ENCODE peak calls at places on chromosome 21, in six cellular contexts. G is lower lobe of right lung, T is spleen, X is PC-9, D is neural progenitor cell, V is tibial nerve. H is an unnamed sample.

GRCh38 chr21:39313457-39314154 is at the start of gene BRWD1:
- DNase-seq in G (peak), T (peak), D (peak), V (peak), X (peak), H (peak)

GRCh38 chr21:29465528-29465927 is 166.8 kb downstream of the BACH1 start:
- DNase-seq in X (no peak), T (no peak), G (no peak), D (no peak), V (no peak), H (no peak)

GRCh38 chr21:42745511-42746239 is 92.3 kb downstream of the PDE9A start:
- DNase-seq in G (no peak), T (peak), D (no peak), X (no peak), V (no peak), H (no peak)

GRCh38 chr21:42546433-42546832 is 32.8 kb downstream of the SLC37A1 start:
- DNase-seq in G (peak), V (no peak), X (no peak), T (peak), D (no peak), H (no peak)

GRCh38 chr21:18812308-18812707 is 408.7 kb upstream of the TMPRSS15 start:
- DNase-seq in T (no peak), G (no peak), D (no peak), X (no peak), V (no peak), H (no peak)

GRCh38 chr21:22356663-22357062 is 1358.5 kb downstream of the NCAM2 start:
- DNase-seq in V (no peak), T (no peak), D (no peak), X (no peak), G (no peak), H (no peak)

GRCh38 chr21:21295303-21295702 is 297.1 kb downstream of the NCAM2 start:
- DNase-seq in D (no peak), G (no peak), X (no peak), V (no peak), T (no peak), H (no peak)

GRCh38 chr21:46634966-46635323 is 529 bp upstream of the PRMT2 start:
- DNase-seq in D (peak), X (peak), T (no peak), G (peak), V (peak), H (peak)

GRCh38 chr21:42845296-42845965 is 33.9 kb downstream of the WDR4 start:
- DNase-seq in T (peak), V (no peak), X (no peak), D (no peak), G (peak), H (peak)

GRCh38 chr21:46161180-46161799 is 5.9 kb upstream of the FTCD start:
- DNase-seq in G (no peak), T (peak), V (no peak), X (no peak), D (no peak), H (no peak)

GRCh38 chr21:41932576-41933258 is 21.1 kb downstream of the C2CD2 start:
- DNase-seq in T (peak), V (no peak), G (peak), X (no peak), D (no peak), H (peak)

GRCh38 chr21:27201197-27201596 is 234.3 kb upstream of the ADAMTS5 start:
- DNase-seq in V (no peak), X (no peak), T (no peak), D (no peak), G (no peak), H (peak)

GRCh38 chr21:41481191-41481590 is 26.8 kb downstream of the TMPRSS2 start:
- DNase-seq in T (no peak), X (no peak), D (no peak), V (no peak), G (no peak), H (peak)

GRCh38 chr21:42107881-42108553 is 36.9 kb downstream of the UMODL1 start:
- DNase-seq in T (peak), D (peak), V (no peak), G (peak), X (peak), H (peak)

GRCh38 chr21:36861924-36862323 is 104.5 kb downstream of the HLCS start:
- DNase-seq in T (no peak), G (no peak), D (no peak), X (no peak), V (no peak), H (peak)

GRCh38 chr21:36431252-36431651 is 46.1 kb downstream of the CHAF1B start:
- DNase-seq in X (no peak), T (no peak), G (no peak), D (no peak), V (no peak), H (peak)

GRCh38 chr21:26007911-26008579 is 162.5 kb downstream of the APP start:
- DNase-seq in G (no peak), X (no peak), D (no peak), T (no peak), V (no peak), H (peak)

GRCh38 chr21:39452965-39453332 is 1.2 kb downstream of the SH3BGR start:
- DNase-seq in G (no peak), X (no peak), T (no peak), D (peak), V (no peak), H (no peak)

GRCh38 chr21:25507522-25507921 is 99.8 kb downstream of the MRPL39 start:
- DNase-seq in V (no peak), T (no peak), G (no peak), X (no peak), D (no peak), H (no peak)

GRCh38 chr21:15063821-15064575 is 802 bp downstream of the NRIP1 start:
- DNase-seq in V (peak), T (no peak), G (peak), X (no peak), D (peak), H (peak)
- H3K27ac ChIP-seq in V (peak), T (peak), G (peak), X (peak), D (peak), H (peak)

DNA sequence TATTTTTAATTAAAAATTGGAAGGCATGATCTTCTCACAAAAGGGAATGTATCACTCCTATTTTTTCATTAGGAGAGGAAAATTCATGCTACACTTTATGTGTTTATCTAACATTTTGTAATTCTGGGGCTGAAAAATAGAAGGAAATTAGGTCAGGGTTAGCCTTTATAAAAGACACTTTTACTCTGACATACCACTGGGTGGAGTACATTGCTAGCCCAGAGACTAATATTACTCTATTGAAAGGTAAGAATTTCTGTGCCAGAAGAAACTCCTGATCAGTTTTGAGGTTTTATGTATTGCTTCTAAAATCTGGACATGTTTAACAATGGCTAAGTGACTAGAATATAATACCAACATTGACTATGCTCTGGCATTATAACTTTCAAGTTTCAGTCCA is 724.6 kb downstream of the USP25 start:
- DNase-seq in D (no peak), G (no peak), V (no peak), X (no peak), T (no peak), H (peak)
- TF ChIP-seq CTCF in D (peak), G (no peak), V (no peak), X (peak), T (no peak), H (peak)

GRCh38 chr21:44709426-44710293 is 1.7 kb downstream of the TSPEAR start:
- DNase-seq in V (no peak), T (peak), G (no peak), X (no peak), D (peak), H (no peak)
- H3K27ac ChIP-seq in V (no peak), T (no peak), G (no peak), X (no peak), D (no peak), H (no peak)

GRCh38 chr21:31888936-31889371 is 16.1 kb downstream of the HUNK start:
- DNase-seq in D (peak), G (no peak), X (peak), V (no peak), T (no peak), H (no peak)
- TF ChIP-seq CTCF in D (no peak), G (no peak), X (no peak), V (no peak), T (no peak), H (no peak)

DNA sequence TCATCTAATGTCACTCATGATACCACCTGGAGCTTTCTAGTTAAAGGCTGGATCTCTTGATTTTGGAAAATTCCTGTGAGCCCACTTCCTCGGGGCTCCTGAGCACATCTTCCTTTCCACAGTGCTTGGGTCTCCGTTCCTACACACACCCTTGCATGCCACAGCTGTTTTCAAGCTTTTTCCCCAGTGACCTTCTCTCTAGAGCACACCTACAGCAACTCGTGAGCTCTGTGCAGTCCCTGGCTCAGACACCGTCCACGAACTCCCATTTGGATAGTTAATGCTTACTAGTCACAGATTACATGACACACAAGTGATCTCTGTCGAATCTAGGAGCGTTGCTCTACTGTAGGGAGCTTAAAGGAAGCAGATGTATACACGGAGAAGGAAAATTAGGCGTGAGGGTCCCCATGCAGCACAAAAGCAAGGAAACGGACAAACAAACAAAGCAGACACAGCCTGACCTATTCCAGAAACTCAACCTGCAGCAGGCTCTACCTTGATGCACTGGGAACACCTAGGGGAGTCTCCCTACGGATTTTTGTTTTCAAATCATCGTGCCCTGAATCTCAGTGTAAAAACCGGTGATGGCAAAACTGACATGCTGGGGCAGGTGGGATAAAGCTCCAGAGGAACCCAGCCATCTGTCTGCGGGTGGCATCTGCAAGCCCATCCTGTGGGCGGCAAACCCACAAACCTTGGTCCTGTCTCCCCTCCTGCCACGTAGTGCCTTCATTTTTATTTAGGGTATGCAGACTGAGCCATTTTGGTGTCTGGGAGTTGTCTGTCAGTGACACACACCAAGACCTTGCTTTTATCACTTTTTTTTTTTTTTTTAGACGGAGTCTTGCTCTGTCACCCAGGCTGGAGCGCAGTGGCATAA is 177.8 kb downstream of the RUNX1 start:
- DNase-seq in T (no peak), X (no peak), V (no peak), D (no peak), G (no peak), H (no peak)
- H3K27ac ChIP-seq in T (no peak), X (no peak), V (peak), D (no peak), G (peak), H (no peak)

GRCh38 chr21:38170283-38170682 is 86.5 kb upstream of the KCNJ15 start:
- DNase-seq in T (no peak), D (peak), V (no peak), G (peak), X (no peak), H (peak)

GRCh38 chr21:38167345-38167744 is 89.4 kb upstream of the KCNJ15 start:
- DNase-seq in G (no peak), X (no peak), V (no peak), D (no peak), T (no peak), H (no peak)

GRCh38 chr21:38171723-38172344 is 85.0 kb upstream of the KCNJ15 start:
- DNase-seq in V (no peak), T (no peak), X (no peak), D (peak), G (no peak), H (peak)

GRCh38 chr21:38175321-38175720 is 81.5 kb upstream of the KCNJ15 start:
- DNase-seq in D (no peak), V (no peak), X (no peak), G (no peak), T (no peak), H (no peak)

DNA sequence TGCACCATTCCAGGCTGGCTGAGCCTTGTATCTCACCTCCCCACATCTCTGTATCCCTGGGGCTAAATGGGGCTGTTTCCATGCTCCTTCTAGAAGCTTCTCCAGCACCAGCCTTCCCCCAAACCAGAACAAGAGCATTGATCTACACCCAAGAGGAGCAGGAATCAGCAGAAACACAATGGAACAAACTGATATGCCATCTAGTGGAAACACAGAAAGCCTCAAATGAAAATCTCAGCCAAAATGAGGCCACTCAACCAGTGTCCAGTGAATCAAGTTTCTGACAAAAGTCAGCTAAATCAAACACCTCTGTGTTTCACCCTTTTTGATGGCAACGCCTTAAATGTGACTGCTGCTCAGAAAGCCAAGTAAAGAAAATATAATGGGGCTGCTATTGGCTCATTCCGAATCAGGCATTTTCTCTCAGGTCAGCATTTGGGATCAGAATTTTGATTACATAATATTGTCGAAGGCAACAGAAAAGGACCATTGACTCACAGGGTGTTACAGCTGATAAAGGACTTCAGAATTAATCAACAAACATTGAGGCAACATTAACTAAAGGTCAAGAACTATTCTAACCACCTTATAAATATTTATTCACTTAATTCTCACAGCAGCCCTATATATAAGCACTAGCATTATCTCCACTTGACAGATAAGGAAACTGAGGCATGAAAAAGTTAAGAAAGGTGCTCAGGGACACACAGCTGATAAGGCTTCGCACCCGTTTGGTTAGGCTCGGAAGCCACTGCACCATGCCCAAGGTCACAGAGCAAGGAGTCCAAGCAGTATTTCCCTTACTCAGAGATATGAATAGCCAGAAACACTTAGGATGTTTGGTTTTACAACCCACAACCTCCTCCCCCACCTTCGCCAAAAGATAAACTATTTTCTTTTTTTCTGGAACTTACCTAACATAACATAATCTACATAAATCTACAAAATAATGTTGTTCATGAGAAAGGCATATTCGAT is 85.8 kb upstream of the KCNJ15 start:
- DNase-seq in V (no peak), X (no peak), G (no peak), T (no peak), D (no peak), H (peak)
- TF ChIP-seq CTCF in V (no peak), X (no peak), G (no peak), T (no peak), D (no peak), H (peak)

GRCh38 chr21:15749868-15750174 is 20.0 kb downstream of the USP25 start:
- DNase-seq in V (no peak), D (no peak), X (no peak), G (no peak), T (no peak), H (peak)
- H3K27ac ChIP-seq in V (no peak), D (no peak), X (peak), G (no peak), T (no peak), H (no peak)

H was measured in fibroblast of lung.